ENCODE peak calls at places on chromosomes 12 and 14, in seven cellular contexts. Y is left ventricle myocardium inferior, T is tibial artery, Q is OCI-LY7, C is PC-3, S is bronchial epithelial cell, F is GM23338. U is an unnamed sample.

GRCh38 chr12:110741795-110742717 is 635 bp downstream of the PPP1CC start:
- DNase-seq in Y (no peak), T (no peak), Q (peak; percentile 57), C (peak; percentile 28), S (peak; percentile 43), F (peak; percentile 40), U (peak; percentile 48)

GRCh38 chr12:67145692-67146091 is 123.5 kb upstream of the CAND1 start:
- DNase-seq in Y (no peak), T (no peak), Q (no peak), C (no peak), S (peak; percentile 87), F (no peak), U (no peak)

GRCh38 chr14:27688823-27689444 is 1077.7 kb upstream of the FOXG1 start:
- DNase-seq in Y (no peak), T (no peak), Q (no peak), C (no peak), S (no peak), F (peak; percentile 30), U (no peak)

GRCh38 chr12:108253540-108253939 is 85.6 kb downstream of the CMKLR1 start:
- DNase-seq in Y (no peak), T (no peak), Q (no peak), C (no peak), S (no peak), F (peak; percentile 63), U (peak; percentile 32)

GRCh38 chr12:95634622-95635621 is 83.6 kb upstream of the USP44 start:
- DNase-seq in Y (no peak), T (no peak), Q (no peak), C (peak; percentile 58), S (peak; percentile 97), F (no peak), U (no peak)

GRCh38 chr12:4909734-4910501 is at the start of gene KCNA1:
- DNase-seq in Y (no peak), T (no peak), Q (no peak), C (no peak), S (no peak), F (peak; percentile 72), U (no peak)

GRCh38 chr12:106000376-106001104 is 138.2 kb downstream of the NUAK1 start:
- DNase-seq in Y (no peak), T (no peak), Q (no peak), C (peak; percentile 70), S (peak; percentile 58), F (no peak), U (no peak)

GRCh38 chr12:31702047-31702446 is 26.8 kb downstream of the AMN1 start:
- DNase-seq in Y (no peak), T (no peak), Q (no peak), C (peak; percentile 28), S (peak; percentile 54), F (peak; percentile 60), U (no peak)

GRCh38 chr14:55141812-55142211 is 12.8 kb downstream of the LGALS3 start:
- DNase-seq in Y (no peak), T (no peak), Q (no peak), C (no peak), S (no peak), F (no peak), U (no peak)

GRCh38 chr14:103524002-103524785 is 1.6 kb upstream of the CKB start:
- DNase-seq in Y (no peak), T (no peak), Q (no peak), C (no peak), S (no peak), F (no peak), U (no peak)

GRCh38 chr14:71309756-71310155 is 402.5 kb downstream of the PCNX1 start:
- DNase-seq in Y (no peak), T (no peak), Q (no peak), C (no peak), S (no peak), F (peak; percentile 62), U (no peak)

GRCh38 chr14:54420478-54421116 is 20.6 kb downstream of the CNIH1 start:
- DNase-seq in Y (no peak), T (no peak), Q (peak; percentile 35), C (peak; percentile 89), S (peak; percentile 50), F (peak; percentile 81), U (no peak)

DNA sequence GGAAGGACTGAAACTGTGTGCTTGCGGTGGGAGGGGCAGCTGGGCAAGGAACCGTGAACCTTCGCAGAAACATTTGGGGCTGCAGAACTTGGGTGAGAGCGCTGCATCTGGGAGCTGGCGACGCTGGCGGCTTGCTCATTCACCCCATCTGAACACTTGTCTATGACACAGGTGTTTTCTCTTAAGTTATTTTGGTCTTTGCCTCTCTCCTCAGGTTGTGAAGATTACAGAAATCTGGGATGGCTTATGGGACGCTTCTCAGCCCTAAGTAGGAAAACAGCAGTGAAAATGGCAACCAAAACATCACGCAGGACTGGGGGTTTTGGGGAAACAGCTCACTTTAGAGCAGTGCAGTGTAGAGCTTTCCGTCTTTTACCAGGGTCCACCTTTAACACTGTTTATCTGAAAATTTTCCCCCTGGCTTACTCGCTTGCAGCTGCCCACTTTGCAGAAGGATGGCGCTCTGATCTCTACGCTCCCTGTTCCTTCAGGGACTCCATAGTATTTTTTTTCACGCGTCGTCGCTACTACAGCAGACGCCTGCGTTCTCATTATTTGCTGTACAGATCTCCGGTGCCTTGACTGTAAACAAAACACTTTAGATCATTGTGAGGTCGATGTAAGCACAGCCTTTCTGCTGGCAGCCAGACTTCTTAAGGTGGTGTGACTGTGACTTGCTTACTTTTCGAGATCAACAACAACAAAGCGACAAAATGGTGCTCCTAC is 2.7 kb upstream of the CDKN1B start:
- DNase-seq in Y (no peak), T (no peak), Q (peak; percentile 82), C (peak; percentile 35), S (peak; percentile 28), F (peak; percentile 71), U (no peak)
- H3K4me3 ChIP-seq in Y (peak overlapping the region; percentile 76), T (peak overlapping the region; percentile 34), Q (peak overlapping the region; percentile 88), C (peak overlapping the region; percentile 70), S (peak overlapping the region; percentile 27), F (peak overlapping the region; percentile 98), U (peak overlapping the region; percentile 76)

GRCh38 chr12:57738661-57739237 is at the start of gene AGAP2:
- DNase-seq in Y (no peak), T (no peak), Q (no peak), C (no peak), S (no peak), F (peak; percentile 92), U (no peak)

GRCh38 chr12:57739387-57739786 is 845 bp upstream of the AGAP2 start:
- DNase-seq in Y (no peak), T (no peak), Q (no peak), C (no peak), S (no peak), F (no peak), U (no peak)

GRCh38 chr12:57737467-57738141 is 938 bp downstream of the AGAP2 start:
- DNase-seq in Y (no peak), T (no peak), Q (no peak), C (no peak), S (no peak), F (peak; percentile 58), U (no peak)

GRCh38 chr12:57736743-57737466 is 1.6 kb downstream of the AGAP2 start:
- DNase-seq in Y (no peak), T (no peak), Q (no peak), C (no peak), S (no peak), F (peak; percentile 46), U (no peak)

GRCh38 chr12:57738142-57738474 is 434 bp downstream of the AGAP2 start:
- DNase-seq in Y (no peak), T (no peak), Q (no peak), C (no peak), S (no peak), F (no peak), U (no peak)
- H3K4me3 ChIP-seq in Y (peak overlapping the region; percentile 68), T (peak overlapping the region; percentile 21), Q (no peak overlapping the region), C (peak overlapping the region; percentile 64), S (no peak overlapping the region), F (peak overlapping the region; percentile 62), U (no peak overlapping the region)

DNA sequence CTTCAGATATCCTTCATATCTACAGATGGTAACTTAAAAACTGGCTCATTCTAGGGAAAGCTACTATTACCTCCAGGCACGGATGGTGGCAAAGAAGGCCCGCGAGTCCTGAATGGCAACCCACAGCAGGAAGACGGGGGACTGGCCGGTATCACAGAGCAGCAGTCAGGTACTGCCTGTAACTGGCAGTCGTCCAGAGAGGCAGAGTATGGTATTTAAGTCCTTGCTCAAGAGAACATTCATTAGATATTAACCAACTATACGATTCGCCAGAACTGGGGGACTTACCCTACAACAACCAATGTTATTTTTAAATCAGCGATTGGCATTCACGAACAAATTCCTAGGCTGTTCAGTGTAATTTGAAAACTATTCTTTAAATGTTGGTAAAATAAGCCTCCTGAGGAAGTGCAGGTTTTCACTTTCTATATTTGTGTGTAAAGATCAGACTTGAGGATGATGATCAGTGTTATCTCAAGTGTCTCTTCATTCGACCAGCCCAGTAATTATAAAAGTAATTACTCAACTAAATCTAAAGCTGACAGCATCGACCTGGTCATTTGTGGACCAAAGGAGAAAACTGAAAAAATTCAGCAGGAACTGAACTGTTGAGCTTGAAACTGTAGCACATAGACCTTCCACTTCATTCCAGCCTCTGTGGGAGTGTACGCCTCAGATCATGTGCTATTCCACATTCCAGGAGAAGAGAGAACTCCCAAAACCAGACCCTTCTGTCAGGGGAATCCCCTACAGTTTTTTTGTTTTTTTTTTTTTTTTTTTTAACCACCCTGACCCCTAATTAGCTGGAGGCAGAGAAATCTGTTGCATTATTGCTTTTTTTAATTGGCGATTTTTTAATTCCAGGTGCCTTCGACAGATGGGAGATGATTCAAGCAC is 75.6 kb downstream of the ESR2 start:
- DNase-seq in Y (peak; percentile 45), T (no peak), Q (no peak), C (no peak), S (no peak), F (no peak), U (no peak)
- H3K4me3 ChIP-seq in Y (peak overlapping the region; percentile 68), T (no peak overlapping the region), Q (no peak overlapping the region), C (no peak overlapping the region), S (no peak overlapping the region), F (no peak overlapping the region), U (no peak overlapping the region)

GRCh38 chr12:127636881-127637280 is 630.1 kb upstream of the TMEM132C start:
- DNase-seq in Y (no peak), T (no peak), Q (no peak), C (no peak), S (no peak), F (no peak), U (no peak)

GRCh38 chr12:127642208-127642607 is 624.8 kb upstream of the TMEM132C start:
- DNase-seq in Y (no peak), T (no peak), Q (no peak), C (no peak), S (no peak), F (no peak), U (no peak)

GRCh38 chr12:127635838-127636237 is 631.1 kb upstream of the TMEM132C start:
- DNase-seq in Y (no peak), T (no peak), Q (no peak), C (no peak), S (no peak), F (no peak), U (no peak)

DNA sequence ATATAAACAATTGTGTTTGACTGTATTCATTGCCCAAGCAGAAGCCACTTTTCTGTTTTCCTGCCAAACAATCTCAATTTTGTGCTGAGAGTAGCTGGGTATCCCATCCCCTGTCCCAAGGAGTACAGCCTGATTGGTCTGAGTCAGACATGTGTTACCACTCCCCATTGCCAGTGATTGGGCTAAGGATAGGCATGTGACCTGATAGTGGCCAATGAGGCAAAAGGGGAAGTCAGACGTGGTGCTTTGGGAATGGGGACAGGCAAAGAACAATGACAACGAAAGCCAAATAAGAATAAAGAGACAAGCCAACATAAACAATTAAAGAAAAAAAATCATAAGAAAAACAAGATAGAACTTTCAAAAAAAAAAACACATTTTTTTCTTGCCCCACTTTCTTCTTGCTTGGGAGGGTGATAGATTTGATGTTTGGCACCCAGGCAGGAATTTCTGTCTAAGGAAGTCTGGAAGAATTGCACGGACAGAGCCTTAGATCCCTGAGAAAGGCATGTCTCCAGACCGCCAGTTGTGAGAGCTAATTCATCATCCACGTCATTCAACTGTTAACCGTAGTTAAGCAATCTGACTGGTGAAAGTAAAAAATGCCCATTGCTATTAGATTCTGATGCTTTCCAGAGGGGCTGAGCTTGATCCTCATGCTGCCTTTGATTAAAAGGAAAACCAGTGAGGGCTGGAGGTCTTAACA is 626.6 kb upstream of the TMEM132C start:
- DNase-seq in Y (no peak), T (peak; percentile 75), Q (no peak), C (no peak), S (no peak), F (no peak), U (no peak)
- H3K4me3 ChIP-seq in Y (no peak overlapping the region), T (no peak overlapping the region), Q (no peak overlapping the region), C (no peak overlapping the region), S (no peak overlapping the region), F (no peak overlapping the region), U (no peak overlapping the region)